ENCODE peak calls at places on chromosomes 2 and 18, in nine cellular contexts. G is ELF-1; Z is stimulated activated CD4-positive, alpha-beta T cell treated with anti-CD3 and anti-CD28 coated beads, Interleukin-4, amount 100 ng/mL, for 24 hours; M is foreskin melanocyte; N is lower lobe of right lung; O is naive thymus-derived CD4-positive, alpha-beta T cell; H is Daoy; C is NCI-H1092; B is kidney glomerular epithelial cell. J is an unnamed sample.
A peak's percentile ranks its signal among the peaks of the same experiment; 100 is the strongest.

GRCh38 chr2:219962089-219962488 is 334.7 kb downstream of the SLC4A3 start:
- DNase-seq in G (no peak), Z (no peak), M (no peak), N (no peak), O (no peak), H (no peak), C (no peak), B (no peak), J (no peak)

GRCh38 chr2:196638765-196639164 is 750 bp upstream of the CCDC150 start:
- DNase-seq in G (no peak), Z (no peak), M (no peak), N (no peak), O (no peak), H (no peak), C (no peak), B (no peak), J (no peak)

GRCh38 chr2:17660219-17660618 is 93.4 kb downstream of the SMC6 start:
- DNase-seq in G (no peak), Z (no peak), M (no peak), N (no peak), O (no peak), H (no peak), C (no peak), B (no peak), J (no peak)

GRCh38 chr2:28516950-28517349 is 21.1 kb downstream of the PLB1 start:
- DNase-seq in G (peak; percentile 48), Z (no peak), M (no peak), N (no peak), O (no peak), H (no peak), C (no peak), B (no peak), J (no peak)

GRCh38 chr2:43363086-43363485 is 136.7 kb upstream of the ZFP36L2 start:
- DNase-seq in G (no peak), Z (no peak), M (no peak), N (no peak), O (no peak), H (no peak), C (no peak), B (no peak), J (no peak)

GRCh38 chr18:35189510-35189909 is 51.3 kb upstream of the ZNF397 start:
- DNase-seq in G (no peak), Z (no peak), M (no peak), N (no peak), O (no peak), H (no peak), C (no peak), B (no peak), J (no peak)

GRCh38 chr2:120736202-120736954 is 710 bp downstream of the GLI2 start:
- DNase-seq in G (peak; percentile 47), Z (no peak), M (no peak), N (no peak), O (no peak), H (peak; percentile 69), C (no peak), B (no peak), J (no peak)

GRCh38 chr2:241895732-241896641 is 26.5 kb downstream of the RTP5 start:
- DNase-seq in G (no peak), Z (no peak), M (no peak), N (peak; percentile 44), O (no peak), H (no peak), C (no peak), B (no peak), J (peak; percentile 24)